ENCODE peak calls at places on chromosomes 1 and 21, in six cellular contexts. X, N, U, C, A and S are unnamed samples.

GRCh38 chr1:9024837-9025236 is 1.4 kb downstream of the SLC2A7 start:
- DNase-seq in A (no peak), U (no peak), X (no peak), C (no peak), N (no peak), S (no peak)

GRCh38 chr1:3488432-3488831 is 34.0 kb downstream of the ARHGEF16 start:
- DNase-seq in U (no peak), X (no peak), C (no peak), A (no peak), N (no peak), S (no peak)

GRCh38 chr1:40708750-40709099 is 17.2 kb downstream of the NFYC start:
- DNase-seq in A (peak), C (peak), U (no peak), N (no peak), X (peak), S (peak)

GRCh38 chr1:10626781-10627410 is 152.1 kb downstream of the PEX14 start:
- DNase-seq in A (no peak), X (no peak), U (no peak), C (no peak), N (no peak), S (no peak)

GRCh38 chr1:83508485-83509151 is 490.3 kb downstream of the TTLL7 start:
- DNase-seq in U (peak), X (no peak), A (no peak), N (no peak), C (no peak), S (peak)

GRCh38 chr1:190169311-190170067 is 308.2 kb downstream of the BRINP3 start:
- DNase-seq in X (no peak), N (no peak), A (no peak), U (no peak), C (no peak), S (no peak)

GRCh38 chr21:31505975-31506374 is 153.5 kb upstream of the SOD1 start:
- DNase-seq in X (no peak), U (no peak), A (no peak), C (no peak), N (no peak), S (no peak)

GRCh38 chr1:155931332-155932038 is 2.7 kb downstream of the KHDC4 start:
- DNase-seq in X (no peak), N (no peak), A (no peak), C (no peak), U (no peak), S (no peak)

GRCh38 chr1:199780948-199781347 is 246.6 kb upstream of the NR5A2 start:
- DNase-seq in C (no peak), U (no peak), A (no peak), X (no peak), N (no peak), S (no peak)

DNA sequence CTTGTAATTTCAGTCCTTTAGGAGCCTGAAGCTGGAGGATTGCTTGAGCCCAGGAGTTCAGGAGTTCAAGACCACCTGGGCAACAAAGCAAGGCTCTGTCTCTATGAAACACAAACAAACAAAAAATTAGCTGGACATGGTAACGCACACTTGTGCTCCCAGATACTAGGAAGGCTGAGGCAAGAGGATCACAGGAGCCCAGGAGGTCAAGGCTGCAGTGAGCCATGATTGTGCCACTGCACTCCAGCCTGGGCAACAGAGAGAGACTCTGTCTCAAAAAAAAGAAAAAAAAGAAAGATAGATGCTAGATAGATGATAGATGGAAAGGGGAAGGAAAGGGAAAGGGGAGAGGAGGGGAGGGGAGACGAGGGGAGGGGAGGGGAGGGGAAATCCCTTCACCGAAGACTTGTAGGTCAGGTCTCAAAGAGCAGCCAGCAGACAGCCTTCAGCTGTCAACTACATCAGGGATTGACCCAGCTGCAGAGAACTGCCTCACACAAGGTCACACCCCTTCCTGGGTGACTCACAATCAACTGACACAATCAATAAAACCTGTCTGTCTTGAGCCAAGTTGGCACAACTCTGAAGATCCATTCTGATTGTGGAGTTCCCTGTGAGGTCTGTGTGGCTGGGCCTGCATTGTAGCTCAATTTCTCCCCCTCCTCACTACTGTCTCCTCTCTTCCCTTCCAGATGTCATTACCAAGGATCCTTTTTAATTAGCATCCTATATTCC is 200.6 kb downstream of the RGS7 start:
- DNase-seq in N (no peak), C (no peak), U (no peak), A (no peak), X (no peak), S (no peak)
- TF ChIP-seq ZNF274 in N (no peak), C (no peak), U (no peak), A (no peak), X (no peak), S (no peak)

DNA sequence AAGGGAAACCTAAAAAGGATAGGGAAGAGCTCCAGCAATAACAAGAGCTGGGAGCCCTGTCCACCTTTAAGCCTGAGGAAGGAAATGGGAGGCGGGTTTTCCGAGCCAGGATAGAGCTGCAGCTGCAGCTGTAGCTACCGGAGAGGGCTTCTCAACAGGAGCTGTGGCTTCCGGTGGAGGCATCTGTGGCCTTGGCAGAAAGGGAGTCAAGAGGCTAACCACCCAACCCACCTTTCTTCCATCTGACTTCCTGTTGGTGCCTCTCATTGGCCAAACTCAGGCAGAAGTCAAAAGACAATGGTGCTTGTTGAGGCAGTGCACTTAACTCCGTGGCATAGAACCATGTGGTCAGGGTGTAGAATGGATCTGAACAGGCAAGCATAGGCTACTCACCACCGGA is 313.1 kb upstream of the DAB1 start:
- DNase-seq in N (no peak), C (no peak), U (no peak), A (no peak), X (no peak), S (no peak)
- TF ChIP-seq ZNF274 in N (no peak), C (no peak), U (no peak), A (no peak), X (no peak), S (no peak)

GRCh38 chr1:192951961-192952460 is 107.1 kb downstream of the UCHL5 start:
- DNase-seq in X (no peak), C (no peak), N (no peak), A (no peak), U (peak), S (no peak)
- TF ChIP-seq ZNF274 in X (no peak), C (no peak), N (no peak), A (no peak), U (no peak), S (no peak)

DNA sequence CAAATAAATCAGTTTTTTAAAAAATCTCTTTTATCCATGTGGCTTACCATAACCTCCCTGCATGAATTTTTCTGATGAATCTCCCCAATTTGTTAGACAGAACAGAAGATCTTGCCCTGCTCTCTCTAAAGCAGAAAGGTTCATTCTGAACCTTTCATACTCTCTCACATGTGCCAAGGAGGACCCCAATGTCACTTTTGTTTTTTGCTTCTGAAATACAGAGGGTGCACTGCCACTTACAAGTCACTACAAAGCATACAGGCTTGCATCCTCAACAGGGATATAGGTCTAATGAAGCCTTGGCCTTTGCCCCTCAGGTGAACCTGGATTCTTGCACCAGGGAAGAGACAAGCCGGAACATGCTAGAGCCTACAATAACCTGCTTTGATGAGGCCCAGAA is 4.8 kb downstream of the RGS4 start:
- DNase-seq in U (no peak), N (no peak), C (no peak), A (no peak), X (no peak), S (no peak)
- TF ChIP-seq ZNF274 in U (no peak), N (no peak), C (no peak), A (no peak), X (no peak), S (no peak)

GRCh38 chr21:15063821-15064575 is 802 bp downstream of the NRIP1 start:
- DNase-seq in X (peak), U (no peak), C (no peak), A (no peak), N (peak), S (no peak)
- TF ChIP-seq ZNF274 in X (no peak), U (no peak), C (no peak), A (no peak), N (no peak), S (no peak)

DNA sequence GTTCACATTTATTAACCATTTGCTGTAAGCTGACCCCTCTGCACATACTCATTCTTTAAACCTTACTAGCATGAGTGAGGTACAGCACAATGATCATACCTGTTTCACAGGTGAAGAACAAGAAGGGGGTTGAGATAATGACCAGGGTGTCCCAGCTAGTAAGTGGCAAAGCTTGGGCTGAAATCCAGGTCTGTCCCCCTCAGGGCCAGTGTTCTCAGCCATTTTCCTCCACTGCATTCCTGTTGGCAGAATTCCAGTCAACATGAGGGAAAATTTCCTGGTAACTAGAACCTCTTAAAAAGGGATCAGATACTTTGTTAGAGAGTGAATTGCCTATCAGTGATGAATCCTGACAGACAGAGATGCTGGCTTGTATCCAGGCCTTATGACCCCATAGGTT is 48.1 kb downstream of the SPATA46 start:
- DNase-seq in C (no peak), U (no peak), N (no peak), A (no peak), X (no peak), S (no peak)
- TF ChIP-seq ZNF274 in C (no peak), U (no peak), N (no peak), A (no peak), X (no peak), S (no peak)

DNA sequence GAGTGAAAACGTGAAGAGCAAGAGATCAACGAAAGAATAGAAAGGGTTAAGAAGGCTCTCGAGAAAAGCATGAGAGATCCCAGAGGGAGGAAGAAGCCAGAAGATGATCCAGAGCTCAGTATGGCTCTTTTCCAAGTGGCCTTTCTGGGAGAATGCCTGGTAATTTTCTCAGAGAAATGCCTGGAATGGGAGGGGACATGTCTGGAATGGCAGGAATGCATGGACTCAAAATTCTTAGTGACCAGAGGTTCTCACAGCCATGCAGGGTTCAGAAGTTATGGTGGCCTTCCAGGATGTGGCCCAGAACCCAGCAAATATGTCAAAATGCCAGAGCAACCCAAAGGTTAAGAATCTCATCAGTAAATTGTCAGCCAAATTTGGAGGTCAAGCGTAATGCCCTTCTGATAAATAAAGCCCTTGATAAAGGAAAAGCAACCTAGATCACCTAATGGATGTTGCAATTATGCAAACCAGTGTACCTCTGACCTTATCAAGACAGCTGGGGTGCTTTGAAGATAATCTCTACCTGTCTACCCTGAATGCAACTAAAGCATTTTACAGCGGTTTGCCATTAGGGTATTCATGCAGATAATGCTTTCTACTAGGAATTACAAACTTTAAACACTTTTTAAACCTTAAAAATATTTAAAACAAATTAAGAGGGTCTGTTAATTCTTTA is 53.1 kb downstream of the NBPF6 start:
- DNase-seq in X (no peak), N (no peak), A (no peak), U (no peak), C (peak), S (peak)
- TF ChIP-seq ZNF274 in X (no peak), N (no peak), A (no peak), U (no peak), C (no peak), S (no peak)

GRCh38 chr1:38451541-38451993 is 405.0 kb upstream of the POU3F1 start:
- DNase-seq in C (no peak), A (no peak), U (no peak), N (peak), X (peak), S (peak)
- TF ChIP-seq ZNF274 in C (no peak), A (no peak), U (no peak), N (no peak), X (no peak), S (no peak)